ENCODE peak calls at places on chromosomes 2 and 18, in eight cellular contexts. One of them, this sample, is unnamed.

GRCh38 chr2:168456526-168457176 is 579 bp downstream of the CERS6 start:
- DNase-seq in stimulated activated CD8-positive, alpha-beta memory T cell treated with anti-CD3 and anti-CD28 coated beads, Interleukin-4, amount 100 ng/mL, for 24 hours: peak; percentile 29
- DNase-seq in Right ventricle myocardium superior: peak; percentile 55
- DNase-seq in psoas muscle: peak; percentile 62
- DNase-seq in NCI-H510A treated with DMSO at 0.1 percent for 48 hours: peak; percentile 7
- DNase-seq in EL: peak; percentile 50
- DNase-seq in GM13977: peak; percentile 41
- DNase-seq in Karpas-422: no peak
- DNase-seq in this sample: no peak

GRCh38 chr2:239464166-239465016 is 63.6 kb upstream of the HDAC4 start:
- DNase-seq in stimulated activated CD8-positive, alpha-beta memory T cell treated with anti-CD3 and anti-CD28 coated beads, Interleukin-4, amount 100 ng/mL, for 24 hours: no peak
- DNase-seq in Right ventricle myocardium superior: no peak
- DNase-seq in psoas muscle: peak; percentile 59
- DNase-seq in NCI-H510A treated with DMSO at 0.1 percent for 48 hours: no peak
- DNase-seq in EL: no peak
- DNase-seq in GM13977: no peak
- DNase-seq in Karpas-422: no peak
- DNase-seq in this sample: no peak

GRCh38 chr18:48948112-48949050 is 2.4 kb downstream of the SMAD7 start:
- DNase-seq in stimulated activated CD8-positive, alpha-beta memory T cell treated with anti-CD3 and anti-CD28 coated beads, Interleukin-4, amount 100 ng/mL, for 24 hours: no peak
- DNase-seq in Right ventricle myocardium superior: no peak
- DNase-seq in psoas muscle: peak; percentile 75
- DNase-seq in NCI-H510A treated with DMSO at 0.1 percent for 48 hours: peak; percentile 14
- DNase-seq in EL: peak; percentile 80
- DNase-seq in GM13977: peak; percentile 84
- DNase-seq in Karpas-422: no peak
- DNase-seq in this sample: no peak

GRCh38 chr2:230254152-230254881 is 28.8 kb downstream of the SP140 start:
- DNase-seq in stimulated activated CD8-positive, alpha-beta memory T cell treated with anti-CD3 and anti-CD28 coated beads, Interleukin-4, amount 100 ng/mL, for 24 hours: no peak
- DNase-seq in Right ventricle myocardium superior: no peak
- DNase-seq in psoas muscle: no peak
- DNase-seq in NCI-H510A treated with DMSO at 0.1 percent for 48 hours: no peak
- DNase-seq in EL: no peak
- DNase-seq in GM13977: no peak
- DNase-seq in Karpas-422: no peak
- DNase-seq in this sample: no peak

GRCh38 chr2:217943379-217944321 is 59.1 kb downstream of the TNS1 start:
- DNase-seq in stimulated activated CD8-positive, alpha-beta memory T cell treated with anti-CD3 and anti-CD28 coated beads, Interleukin-4, amount 100 ng/mL, for 24 hours: no peak
- DNase-seq in Right ventricle myocardium superior: peak; percentile 92
- DNase-seq in psoas muscle: peak; percentile 91
- DNase-seq in NCI-H510A treated with DMSO at 0.1 percent for 48 hours: peak; percentile 81
- DNase-seq in EL: peak; percentile 60
- DNase-seq in GM13977: no peak
- DNase-seq in Karpas-422: peak; percentile 52
- DNase-seq in this sample: peak; percentile 67

GRCh38 chr2:239455436-239456203 is 54.8 kb upstream of the HDAC4 start:
- DNase-seq in stimulated activated CD8-positive, alpha-beta memory T cell treated with anti-CD3 and anti-CD28 coated beads, Interleukin-4, amount 100 ng/mL, for 24 hours: no peak
- DNase-seq in Right ventricle myocardium superior: no peak
- DNase-seq in psoas muscle: no peak
- DNase-seq in NCI-H510A treated with DMSO at 0.1 percent for 48 hours: no peak
- DNase-seq in EL: no peak
- DNase-seq in GM13977: no peak
- DNase-seq in Karpas-422: no peak
- DNase-seq in this sample: no peak

GRCh38 chr2:200809506-200810251 is 2.0 kb upstream of the BZW1 start:
- DNase-seq in stimulated activated CD8-positive, alpha-beta memory T cell treated with anti-CD3 and anti-CD28 coated beads, Interleukin-4, amount 100 ng/mL, for 24 hours: no peak
- DNase-seq in Right ventricle myocardium superior: no peak
- DNase-seq in psoas muscle: no peak
- DNase-seq in NCI-H510A treated with DMSO at 0.1 percent for 48 hours: no peak
- DNase-seq in EL: no peak
- DNase-seq in GM13977: no peak
- DNase-seq in Karpas-422: peak; percentile 38
- DNase-seq in this sample: no peak

GRCh38 chr2:9573013-9573708 is 17.5 kb upstream of the ADAM17 start:
- DNase-seq in stimulated activated CD8-positive, alpha-beta memory T cell treated with anti-CD3 and anti-CD28 coated beads, Interleukin-4, amount 100 ng/mL, for 24 hours: no peak
- DNase-seq in Right ventricle myocardium superior: no peak
- DNase-seq in psoas muscle: no peak
- DNase-seq in NCI-H510A treated with DMSO at 0.1 percent for 48 hours: no peak
- DNase-seq in EL: peak; percentile 50
- DNase-seq in GM13977: no peak
- DNase-seq in Karpas-422: no peak
- DNase-seq in this sample: no peak

GRCh38 chr2:210158236-210158635 is 13.0 kb downstream of the KANSL1L start:
- DNase-seq in stimulated activated CD8-positive, alpha-beta memory T cell treated with anti-CD3 and anti-CD28 coated beads, Interleukin-4, amount 100 ng/mL, for 24 hours: no peak
- DNase-seq in Right ventricle myocardium superior: no peak
- DNase-seq in psoas muscle: no peak
- DNase-seq in NCI-H510A treated with DMSO at 0.1 percent for 48 hours: no peak
- DNase-seq in EL: no peak
- DNase-seq in GM13977: no peak
- DNase-seq in Karpas-422: no peak
- DNase-seq in this sample: no peak

GRCh38 chr2:62352031-62352430 is 154.0 kb downstream of the TMEM17 start:
- DNase-seq in stimulated activated CD8-positive, alpha-beta memory T cell treated with anti-CD3 and anti-CD28 coated beads, Interleukin-4, amount 100 ng/mL, for 24 hours: no peak
- DNase-seq in Right ventricle myocardium superior: no peak
- DNase-seq in psoas muscle: no peak
- DNase-seq in NCI-H510A treated with DMSO at 0.1 percent for 48 hours: no peak
- DNase-seq in EL: no peak
- DNase-seq in GM13977: no peak
- DNase-seq in Karpas-422: no peak
- DNase-seq in this sample: no peak

GRCh38 chr2:47177042-47177565 is 22.0 kb upstream of the STPG4 start:
- DNase-seq in stimulated activated CD8-positive, alpha-beta memory T cell treated with anti-CD3 and anti-CD28 coated beads, Interleukin-4, amount 100 ng/mL, for 24 hours: no peak
- DNase-seq in Right ventricle myocardium superior: no peak
- DNase-seq in psoas muscle: no peak
- DNase-seq in NCI-H510A treated with DMSO at 0.1 percent for 48 hours: no peak
- DNase-seq in EL: no peak
- DNase-seq in GM13977: peak; percentile 31
- DNase-seq in Karpas-422: no peak
- DNase-seq in this sample: no peak